ENCODE peak calls at places on chromosomes 11 and 22, in six cellular contexts. G is right lobe of liver, H is A549, E is stomach, M is heart left ventricle, B is body of pancreas. A is an unnamed sample. For H3K4me1, the result is how much of the 10 kb centered on the place peaks cover.

GRCh38 chr11:7251836-7252682 is at the start of gene SYT9:
- DNase-seq in G (peak), H (peak), E (peak), M (peak), B (peak), A (peak)

GRCh38 chr11:67698247-67698646 is 23.8 kb upstream of the ALDH3B2 start:
- DNase-seq in G (no peak), H (peak), E (no peak), M (no peak), B (no peak), A (no peak)

GRCh38 chr22:49011379-49011768 is 816.3 kb downstream of the BRD1 start:
- DNase-seq in G (peak), H (no peak), E (peak), M (no peak), B (no peak), A (no peak)

GRCh38 chr11:94641167-94641761 is 74.1 kb downstream of the PIWIL4 start:
- DNase-seq in G (no peak), H (no peak), E (no peak), M (no peak), B (no peak), A (no peak)

GRCh38 chr22:43088979-43089717 is at the start of gene TTLL1:
- DNase-seq in G (peak), H (peak), E (peak), M (peak), B (peak), A (peak)

GRCh38 chr22:22103078-22103593 is 120.5 kb upstream of the TOP3B start:
- DNase-seq in G (no peak), H (peak), E (no peak), M (no peak), B (no peak), A (no peak)

GRCh38 chr11:100994966-100995365 is 134.6 kb downstream of the PGR start:
- DNase-seq in G (no peak), H (no peak), E (no peak), M (no peak), B (no peak), A (no peak)

GRCh38 chr22:21866821-21867527 is 471 bp downstream of the MAPK1 start:
- DNase-seq in G (peak), H (no peak), E (peak), M (peak), B (peak), A (no peak)

GRCh38 chr22:40203568-40203967 is 25.8 kb downstream of the TNRC6B start:
- DNase-seq in G (no peak), H (no peak), E (no peak), M (no peak), B (no peak), A (no peak)

GRCh38 chr11:11581493-11581880 is 40.3 kb downstream of the GALNT18 start:
- DNase-seq in G (no peak), H (no peak), E (no peak), M (no peak), B (no peak), A (no peak)

GRCh38 chr22:27032121-27032761 is 374.9 kb downstream of the MIAT start:
- DNase-seq in G (peak), H (no peak), E (no peak), M (no peak), B (peak), A (no peak)
- TF ChIP-seq CTCF in G (no peak), H (no peak), E (no peak), M (no peak), B (no peak), A (no peak)

GRCh38 chr11:33721291-33721840 is 14.9 kb downstream of the CD59 start:
- DNase-seq in G (no peak), H (no peak), E (no peak), M (no peak), B (no peak), A (no peak)

GRCh38 chr11:33718441-33718840 is 17.8 kb downstream of the CD59 start:
- DNase-seq in G (no peak), H (no peak), E (no peak), M (no peak), B (no peak), A (no peak)

GRCh38 chr11:33721984-33722383 is 14.2 kb downstream of the CD59 start:
- DNase-seq in G (no peak), H (no peak), E (no peak), M (no peak), B (no peak), A (no peak)

GRCh38 chr11:33722579-33723234 is 13.5 kb downstream of the CD59 start:
- DNase-seq in G (no peak), H (no peak), E (no peak), M (no peak), B (no peak), A (no peak)

GRCh38 chr11:33719587-33719986 is 16.6 kb downstream of the CD59 start:
- DNase-seq in G (no peak), H (no peak), E (no peak), M (no peak), B (no peak), A (no peak)
- H3K4me1 ChIP-seq in G (under half), H (half or more), E (under half), M (half or more), B (half or more), A (half or more)

GRCh38 chr11:267491-267994 is 10.7 kb upstream of the NLRP6 start:
- DNase-seq in G (peak), H (peak), E (peak), M (peak), B (no peak), A (peak)

GRCh38 chr11:270451-271208 is 7.6 kb upstream of the NLRP6 start:
- DNase-seq in G (no peak), H (no peak), E (no peak), M (peak), B (no peak), A (no peak)

GRCh38 chr11:266676-267439 is 11.3 kb upstream of the NLRP6 start:
- DNase-seq in G (no peak), H (no peak), E (no peak), M (no peak), B (no peak), A (no peak)

GRCh38 chr11:271316-271715 is 6.9 kb upstream of the NLRP6 start:
- DNase-seq in G (no peak), H (no peak), E (no peak), M (peak), B (no peak), A (no peak)

DNA sequence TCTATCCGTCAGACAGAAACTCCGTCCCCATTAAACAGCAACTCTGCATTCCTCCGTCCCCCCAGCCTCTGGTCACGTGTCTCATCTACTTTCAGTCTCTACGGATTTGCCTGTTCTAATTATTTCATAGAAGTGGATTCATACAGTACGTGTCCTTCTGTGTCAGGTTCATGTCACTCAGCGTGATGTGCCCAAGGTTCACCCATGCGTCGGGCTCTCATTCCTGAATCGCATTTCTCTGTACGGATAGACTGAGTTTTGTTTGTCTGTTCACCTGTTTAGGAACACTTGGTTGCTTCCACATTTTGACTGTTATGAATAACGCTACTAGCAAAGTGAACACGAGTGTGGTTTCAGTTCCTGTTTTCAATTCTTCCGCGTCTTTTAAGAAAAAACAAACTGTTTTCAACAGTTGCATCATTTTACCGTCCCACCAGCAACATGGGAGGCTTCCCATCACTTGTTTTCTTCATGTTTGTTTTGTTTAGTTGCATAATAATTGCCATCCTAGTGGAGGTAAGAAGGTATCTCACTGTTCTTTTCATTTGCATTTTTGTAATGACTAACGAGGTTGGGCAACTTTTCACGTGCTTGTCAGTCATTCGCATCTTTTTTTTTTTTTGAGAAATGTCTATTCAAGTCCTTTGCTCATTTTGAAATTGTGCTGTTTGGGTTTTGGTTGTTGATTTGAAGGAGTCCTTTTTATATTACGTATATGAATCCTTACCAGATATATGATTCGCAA is 8.9 kb upstream of the NLRP6 start:
- DNase-seq in G (no peak), H (no peak), E (no peak), M (no peak), B (peak), A (no peak)
- TF ChIP-seq CTCF in G (no peak), H (no peak), E (no peak), M (no peak), B (no peak), A (no peak)

GRCh38 chr11:61147271-61147670 is 14.0 kb downstream of the VPS37C start:
- DNase-seq in G (no peak), H (no peak), E (no peak), M (peak), B (no peak), A (peak)
- H3K4me1 ChIP-seq in G (under half), H (under half), E (half or more), M (half or more), B (half or more), A (under half)

GRCh38 chr11:130070109-130070828 is 575 bp downstream of the APLP2 start:
- DNase-seq in G (peak), H (peak), E (peak), M (peak), B (peak), A (no peak)
- TF ChIP-seq CTCF in G (no peak), H (no peak), E (no peak), M (no peak), B (no peak), A (peak)